ENCODE peak calls at places on chromosomes 4 and X, in eight cellular contexts. One of them, this sample, is unnamed.

GRCh38 chr4:24137596-24137962 is 247.7 kb upstream of the PPARGC1A start:
- DNase-seq in A549: no peak
- DNase-seq in RWPE1: no peak
- DNase-seq in NCI-H2081: no peak
- DNase-seq in GM06990: no peak
- DNase-seq in kidney tubule cell: no peak
- DNase-seq in SW 1271: no peak
- DNase-seq in stimulated activated CD4-positive, alpha-beta T cell treated with anti-CD3 and anti-CD28 coated beads, TNF-alpha, amount 100 ng/mL, for 4 hours: no peak
- DNase-seq in this sample: no peak

GRCh38 chr4:69858683-69859082 is 1.3 kb downstream of the SULT1E1 start:
- DNase-seq in stimulated activated CD4-positive, alpha-beta T cell treated with anti-CD3 and anti-CD28 coated beads, TNF-alpha, amount 100 ng/mL, for 4 hours: no peak
- DNase-seq in GM06990: no peak
- DNase-seq in kidney tubule cell: peak; percentile 77
- DNase-seq in NCI-H2081: peak; percentile 34
- DNase-seq in SW 1271: no peak
- DNase-seq in A549: no peak
- DNase-seq in RWPE1: peak; percentile 68
- DNase-seq in this sample: peak; percentile 61

GRCh38 chr4:183362916-183363542 is 40.8 kb upstream of the CLDN24 start:
- DNase-seq in NCI-H2081: no peak
- DNase-seq in SW 1271: no peak
- DNase-seq in GM06990: no peak
- DNase-seq in stimulated activated CD4-positive, alpha-beta T cell treated with anti-CD3 and anti-CD28 coated beads, TNF-alpha, amount 100 ng/mL, for 4 hours: no peak
- DNase-seq in RWPE1: no peak
- DNase-seq in A549: no peak
- DNase-seq in kidney tubule cell: peak; percentile 13
- DNase-seq in this sample: no peak

GRCh38 chr4:186554485-186554884 is 882 bp downstream of the MTNR1A start:
- DNase-seq in NCI-H2081: peak; percentile 64
- DNase-seq in SW 1271: no peak
- DNase-seq in stimulated activated CD4-positive, alpha-beta T cell treated with anti-CD3 and anti-CD28 coated beads, TNF-alpha, amount 100 ng/mL, for 4 hours: no peak
- DNase-seq in GM06990: no peak
- DNase-seq in kidney tubule cell: peak; percentile 64
- DNase-seq in RWPE1: peak; percentile 30
- DNase-seq in A549: peak; percentile 28
- DNase-seq in this sample: peak; percentile 37

GRCh38 chrX:10243056-10243455 is 86.3 kb downstream of the CLCN4 start:
- DNase-seq in stimulated activated CD4-positive, alpha-beta T cell treated with anti-CD3 and anti-CD28 coated beads, TNF-alpha, amount 100 ng/mL, for 4 hours: no peak
- DNase-seq in GM06990: no peak
- DNase-seq in A549: no peak
- DNase-seq in kidney tubule cell: no peak
- DNase-seq in RWPE1: no peak
- DNase-seq in SW 1271: no peak
- DNase-seq in NCI-H2081: no peak
- DNase-seq in this sample: no peak

GRCh38 chrX:132001127-132001526 is 22.0 kb upstream of the STK26 start:
- DNase-seq in RWPE1: peak; percentile 67
- DNase-seq in GM06990: no peak
- DNase-seq in stimulated activated CD4-positive, alpha-beta T cell treated with anti-CD3 and anti-CD28 coated beads, TNF-alpha, amount 100 ng/mL, for 4 hours: no peak
- DNase-seq in NCI-H2081: no peak
- DNase-seq in SW 1271: no peak
- DNase-seq in A549: no peak
- DNase-seq in kidney tubule cell: peak; percentile 54
- DNase-seq in this sample: no peak

GRCh38 chr4:146637853-146638800 is 566 bp upstream of the POU4F2 start:
- DNase-seq in GM06990: no peak
- DNase-seq in RWPE1: no peak
- DNase-seq in kidney tubule cell: no peak
- DNase-seq in SW 1271: no peak
- DNase-seq in A549: no peak
- DNase-seq in stimulated activated CD4-positive, alpha-beta T cell treated with anti-CD3 and anti-CD28 coated beads, TNF-alpha, amount 100 ng/mL, for 4 hours: no peak
- DNase-seq in NCI-H2081: peak; percentile 77
- DNase-seq in this sample: no peak

GRCh38 chr4:24965627-24966026 is 52.8 kb upstream of the CCDC149 start:
- DNase-seq in NCI-H2081: peak; percentile 44
- DNase-seq in stimulated activated CD4-positive, alpha-beta T cell treated with anti-CD3 and anti-CD28 coated beads, TNF-alpha, amount 100 ng/mL, for 4 hours: no peak
- DNase-seq in A549: no peak
- DNase-seq in GM06990: no peak
- DNase-seq in RWPE1: no peak
- DNase-seq in kidney tubule cell: no peak
- DNase-seq in SW 1271: no peak
- DNase-seq in this sample: no peak

GRCh38 chr4:93731448-93731847 is 97.1 kb upstream of the ATOH1 start:
- DNase-seq in kidney tubule cell: peak; percentile 40
- DNase-seq in SW 1271: no peak
- DNase-seq in RWPE1: no peak
- DNase-seq in A549: no peak
- DNase-seq in GM06990: no peak
- DNase-seq in stimulated activated CD4-positive, alpha-beta T cell treated with anti-CD3 and anti-CD28 coated beads, TNF-alpha, amount 100 ng/mL, for 4 hours: no peak
- DNase-seq in NCI-H2081: no peak
- DNase-seq in this sample: no peak

GRCh38 chr4:168825975-168826374 is 184.1 kb downstream of the CBR4 start:
- DNase-seq in kidney tubule cell: no peak
- DNase-seq in A549: no peak
- DNase-seq in RWPE1: no peak
- DNase-seq in NCI-H2081: no peak
- DNase-seq in SW 1271: no peak
- DNase-seq in GM06990: no peak
- DNase-seq in stimulated activated CD4-positive, alpha-beta T cell treated with anti-CD3 and anti-CD28 coated beads, TNF-alpha, amount 100 ng/mL, for 4 hours: no peak
- DNase-seq in this sample: no peak

GRCh38 chr4:99587302-99587701 is 12.7 kb downstream of the MTTP start:
- DNase-seq in RWPE1: no peak
- DNase-seq in GM06990: no peak
- DNase-seq in NCI-H2081: no peak
- DNase-seq in A549: no peak
- DNase-seq in kidney tubule cell: no peak
- DNase-seq in stimulated activated CD4-positive, alpha-beta T cell treated with anti-CD3 and anti-CD28 coated beads, TNF-alpha, amount 100 ng/mL, for 4 hours: no peak
- DNase-seq in SW 1271: no peak
- DNase-seq in this sample: no peak

GRCh38 chrX:111100191-111100590 is 4.2 kb downstream of the PAK3 start:
- DNase-seq in kidney tubule cell: peak; percentile 47
- DNase-seq in stimulated activated CD4-positive, alpha-beta T cell treated with anti-CD3 and anti-CD28 coated beads, TNF-alpha, amount 100 ng/mL, for 4 hours: no peak
- DNase-seq in NCI-H2081: peak; percentile 68
- DNase-seq in SW 1271: no peak
- DNase-seq in A549: peak; percentile 72
- DNase-seq in GM06990: no peak
- DNase-seq in RWPE1: peak; percentile 63
- DNase-seq in this sample: peak; percentile 5

GRCh38 chr4:186760576-186760975 is 36.9 kb upstream of the FAT1 start:
- DNase-seq in GM06990: no peak
- DNase-seq in RWPE1: peak; percentile 43
- DNase-seq in A549: no peak
- DNase-seq in SW 1271: no peak
- DNase-seq in kidney tubule cell: peak; percentile 94
- DNase-seq in stimulated activated CD4-positive, alpha-beta T cell treated with anti-CD3 and anti-CD28 coated beads, TNF-alpha, amount 100 ng/mL, for 4 hours: no peak
- DNase-seq in NCI-H2081: no peak
- DNase-seq in this sample: peak; percentile 98

GRCh38 chrX:131595120-131595519 is 51.2 kb downstream of the OR13H1 start:
- DNase-seq in RWPE1: peak; percentile 20
- DNase-seq in kidney tubule cell: peak; percentile 13
- DNase-seq in SW 1271: no peak
- DNase-seq in NCI-H2081: no peak
- DNase-seq in A549: no peak
- DNase-seq in GM06990: no peak
- DNase-seq in stimulated activated CD4-positive, alpha-beta T cell treated with anti-CD3 and anti-CD28 coated beads, TNF-alpha, amount 100 ng/mL, for 4 hours: no peak
- DNase-seq in this sample: no peak

GRCh38 chrX:40202456-40202855 is 104.7 kb upstream of the BCOR start:
- DNase-seq in SW 1271: no peak
- DNase-seq in kidney tubule cell: no peak
- DNase-seq in stimulated activated CD4-positive, alpha-beta T cell treated with anti-CD3 and anti-CD28 coated beads, TNF-alpha, amount 100 ng/mL, for 4 hours: no peak
- DNase-seq in RWPE1: no peak
- DNase-seq in GM06990: no peak
- DNase-seq in NCI-H2081: no peak
- DNase-seq in A549: no peak
- DNase-seq in this sample: no peak

GRCh38 chr4:51885371-51885770 is 42.4 kb downstream of the DCUN1D4 start:
- DNase-seq in stimulated activated CD4-positive, alpha-beta T cell treated with anti-CD3 and anti-CD28 coated beads, TNF-alpha, amount 100 ng/mL, for 4 hours: no peak
- DNase-seq in SW 1271: no peak
- DNase-seq in kidney tubule cell: peak; percentile 34
- DNase-seq in NCI-H2081: no peak
- DNase-seq in GM06990: no peak
- DNase-seq in A549: peak; percentile 13
- DNase-seq in RWPE1: peak; percentile 23
- DNase-seq in this sample: peak; percentile 40

GRCh38 chr4:8548731-8549351 is 31.4 kb upstream of the GPR78 start:
- DNase-seq in GM06990: no peak
- DNase-seq in NCI-H2081: no peak
- DNase-seq in RWPE1: no peak
- DNase-seq in A549: no peak
- DNase-seq in kidney tubule cell: peak; percentile 42
- DNase-seq in stimulated activated CD4-positive, alpha-beta T cell treated with anti-CD3 and anti-CD28 coated beads, TNF-alpha, amount 100 ng/mL, for 4 hours: no peak
- DNase-seq in SW 1271: no peak
- DNase-seq in this sample: no peak

GRCh38 chr4:1239141-1239948 is 9.6 kb downstream of the CTBP1 start:
- DNase-seq in GM06990: peak; percentile 13
- DNase-seq in A549: no peak
- DNase-seq in stimulated activated CD4-positive, alpha-beta T cell treated with anti-CD3 and anti-CD28 coated beads, TNF-alpha, amount 100 ng/mL, for 4 hours: no peak
- DNase-seq in kidney tubule cell: no peak
- DNase-seq in NCI-H2081: no peak
- DNase-seq in SW 1271: no peak
- DNase-seq in RWPE1: no peak
- DNase-seq in this sample: no peak

GRCh38 chrX:52574416-52575275 is 57.8 kb upstream of the XAGE1B start:
- DNase-seq in NCI-H2081: peak; percentile 55
- DNase-seq in SW 1271: peak; percentile 3
- DNase-seq in GM06990: no peak
- DNase-seq in A549: peak; percentile 36
- DNase-seq in stimulated activated CD4-positive, alpha-beta T cell treated with anti-CD3 and anti-CD28 coated beads, TNF-alpha, amount 100 ng/mL, for 4 hours: no peak
- DNase-seq in kidney tubule cell: peak; percentile 73
- DNase-seq in RWPE1: peak; percentile 33
- DNase-seq in this sample: peak; percentile 13

GRCh38 chr4:74262522-74262921 is 45.7 kb upstream of the EPGN start:
- DNase-seq in GM06990: no peak
- DNase-seq in stimulated activated CD4-positive, alpha-beta T cell treated with anti-CD3 and anti-CD28 coated beads, TNF-alpha, amount 100 ng/mL, for 4 hours: no peak
- DNase-seq in A549: no peak
- DNase-seq in kidney tubule cell: no peak
- DNase-seq in SW 1271: no peak
- DNase-seq in NCI-H2081: no peak
- DNase-seq in RWPE1: no peak
- DNase-seq in this sample: no peak

GRCh38 chr4:52312722-52313121 is 261.6 kb downstream of the SPATA18 start:
- DNase-seq in RWPE1: peak; percentile 46
- DNase-seq in NCI-H2081: no peak
- DNase-seq in stimulated activated CD4-positive, alpha-beta T cell treated with anti-CD3 and anti-CD28 coated beads, TNF-alpha, amount 100 ng/mL, for 4 hours: no peak
- DNase-seq in GM06990: no peak
- DNase-seq in A549: no peak
- DNase-seq in SW 1271: no peak
- DNase-seq in kidney tubule cell: peak; percentile 42
- DNase-seq in this sample: no peak

GRCh38 chrX:45806410-45807121 is 605.9 kb upstream of the DIPK2B start:
- DNase-seq in RWPE1: no peak
- DNase-seq in NCI-H2081: no peak
- DNase-seq in kidney tubule cell: peak; percentile 60
- DNase-seq in A549: no peak
- DNase-seq in GM06990: peak; percentile 16
- DNase-seq in SW 1271: no peak
- DNase-seq in stimulated activated CD4-positive, alpha-beta T cell treated with anti-CD3 and anti-CD28 coated beads, TNF-alpha, amount 100 ng/mL, for 4 hours: no peak
- DNase-seq in this sample: peak; percentile 31

GRCh38 chr4:11739992-11740391 is 311.3 kb upstream of the HS3ST1 start:
- DNase-seq in SW 1271: no peak
- DNase-seq in kidney tubule cell: no peak
- DNase-seq in RWPE1: no peak
- DNase-seq in A549: no peak
- DNase-seq in GM06990: no peak
- DNase-seq in stimulated activated CD4-positive, alpha-beta T cell treated with anti-CD3 and anti-CD28 coated beads, TNF-alpha, amount 100 ng/mL, for 4 hours: no peak
- DNase-seq in NCI-H2081: no peak
- DNase-seq in this sample: no peak

GRCh38 chrX:136540226-136540625 is 8.2 kb downstream of the VGLL1 start:
- DNase-seq in GM06990: no peak
- DNase-seq in stimulated activated CD4-positive, alpha-beta T cell treated with anti-CD3 and anti-CD28 coated beads, TNF-alpha, amount 100 ng/mL, for 4 hours: no peak
- DNase-seq in SW 1271: no peak
- DNase-seq in kidney tubule cell: no peak
- DNase-seq in NCI-H2081: no peak
- DNase-seq in RWPE1: no peak
- DNase-seq in A549: no peak
- DNase-seq in this sample: no peak

GRCh38 chrX:22748093-22748999 is 251.4 kb upstream of the DDX53 start:
- DNase-seq in NCI-H2081: peak; percentile 65
- DNase-seq in SW 1271: no peak
- DNase-seq in RWPE1: peak; percentile 3
- DNase-seq in A549: peak; percentile 6
- DNase-seq in kidney tubule cell: peak; percentile 49
- DNase-seq in GM06990: no peak
- DNase-seq in stimulated activated CD4-positive, alpha-beta T cell treated with anti-CD3 and anti-CD28 coated beads, TNF-alpha, amount 100 ng/mL, for 4 hours: no peak
- DNase-seq in this sample: no peak

GRCh38 chrX:153948847-153949819 is 4.7 kb upstream of the RENBP start:
- DNase-seq in GM06990: no peak
- DNase-seq in RWPE1: no peak
- DNase-seq in NCI-H2081: no peak
- DNase-seq in stimulated activated CD4-positive, alpha-beta T cell treated with anti-CD3 and anti-CD28 coated beads, TNF-alpha, amount 100 ng/mL, for 4 hours: no peak
- DNase-seq in A549: no peak
- DNase-seq in kidney tubule cell: no peak
- DNase-seq in SW 1271: no peak
- DNase-seq in this sample: no peak

GRCh38 chr4:54554339-54554990 is 103.3 kb upstream of the KIT start:
- DNase-seq in NCI-H2081: no peak
- DNase-seq in stimulated activated CD4-positive, alpha-beta T cell treated with anti-CD3 and anti-CD28 coated beads, TNF-alpha, amount 100 ng/mL, for 4 hours: no peak
- DNase-seq in kidney tubule cell: no peak
- DNase-seq in GM06990: no peak
- DNase-seq in A549: no peak
- DNase-seq in SW 1271: no peak
- DNase-seq in RWPE1: no peak
- DNase-seq in this sample: no peak

GRCh38 chr4:13705521-13706035 is 78.1 kb upstream of the BOD1L1 start:
- DNase-seq in A549: no peak
- DNase-seq in SW 1271: no peak
- DNase-seq in RWPE1: peak; percentile 62
- DNase-seq in stimulated activated CD4-positive, alpha-beta T cell treated with anti-CD3 and anti-CD28 coated beads, TNF-alpha, amount 100 ng/mL, for 4 hours: no peak
- DNase-seq in NCI-H2081: peak; percentile 85
- DNase-seq in GM06990: no peak
- DNase-seq in kidney tubule cell: peak; percentile 96
- DNase-seq in this sample: peak; percentile 90

GRCh38 chr4:101027721-101028120 is 319.6 kb downstream of the PPP3CA start:
- DNase-seq in A549: no peak
- DNase-seq in stimulated activated CD4-positive, alpha-beta T cell treated with anti-CD3 and anti-CD28 coated beads, TNF-alpha, amount 100 ng/mL, for 4 hours: no peak
- DNase-seq in kidney tubule cell: no peak
- DNase-seq in GM06990: no peak
- DNase-seq in NCI-H2081: no peak
- DNase-seq in SW 1271: no peak
- DNase-seq in RWPE1: no peak
- DNase-seq in this sample: no peak

GRCh38 chrX:136260801-136261200 is 9.6 kb upstream of the MAP7D3 start:
- DNase-seq in kidney tubule cell: peak; percentile 64
- DNase-seq in RWPE1: no peak
- DNase-seq in A549: no peak
- DNase-seq in NCI-H2081: no peak
- DNase-seq in GM06990: no peak
- DNase-seq in SW 1271: no peak
- DNase-seq in stimulated activated CD4-positive, alpha-beta T cell treated with anti-CD3 and anti-CD28 coated beads, TNF-alpha, amount 100 ng/mL, for 4 hours: no peak
- DNase-seq in this sample: peak; percentile 42

GRCh38 chrX:108415146-108415545 is 23.1 kb downstream of the COL4A6 start:
- DNase-seq in RWPE1: no peak
- DNase-seq in kidney tubule cell: no peak
- DNase-seq in SW 1271: no peak
- DNase-seq in NCI-H2081: no peak
- DNase-seq in stimulated activated CD4-positive, alpha-beta T cell treated with anti-CD3 and anti-CD28 coated beads, TNF-alpha, amount 100 ng/mL, for 4 hours: no peak
- DNase-seq in A549: no peak
- DNase-seq in GM06990: no peak
- DNase-seq in this sample: no peak